ENCODE peak calls at places on chromosomes 7 and 10, in ten cellular contexts. One of them, this sample, is unnamed.

GRCh38 chr10:118017071-118017740 is 29.5 kb downstream of the RAB11FIP2 start:
- DNase-seq in uterus: no peak
- DNase-seq in A549: no peak
- DNase-seq in body of pancreas: no peak
- DNase-seq in esophagus muscularis mucosa: no peak
- DNase-seq in suprapubic skin: no peak
- DNase-seq in H1: no peak
- DNase-seq in heart left ventricle: no peak
- DNase-seq in ovary: no peak
- DNase-seq in prostate gland: no peak
- DNase-seq in this sample: no peak

GRCh38 chr10:71761541-71762113 is 11.7 kb downstream of the VSIR start:
- DNase-seq in H1: no peak
- DNase-seq in esophagus muscularis mucosa: no peak
- DNase-seq in suprapubic skin: no peak
- DNase-seq in body of pancreas: no peak
- DNase-seq in ovary: no peak
- DNase-seq in heart left ventricle: peak
- DNase-seq in A549: no peak
- DNase-seq in prostate gland: no peak
- DNase-seq in uterus: no peak
- DNase-seq in this sample: no peak

GRCh38 chr10:3978762-3979161 is 193.8 kb upstream of the KLF6 start:
- DNase-seq in esophagus muscularis mucosa: peak
- DNase-seq in uterus: no peak
- DNase-seq in suprapubic skin: no peak
- DNase-seq in heart left ventricle: no peak
- DNase-seq in prostate gland: no peak
- DNase-seq in H1: no peak
- DNase-seq in body of pancreas: no peak
- DNase-seq in ovary: no peak
- DNase-seq in A549: no peak
- DNase-seq in this sample: no peak

GRCh38 chr10:96891840-96892239 is 59.7 kb downstream of the LCOR start:
- DNase-seq in A549: no peak
- DNase-seq in suprapubic skin: no peak
- DNase-seq in prostate gland: no peak
- DNase-seq in H1: no peak
- DNase-seq in ovary: no peak
- DNase-seq in uterus: no peak
- DNase-seq in esophagus muscularis mucosa: no peak
- DNase-seq in heart left ventricle: no peak
- DNase-seq in body of pancreas: no peak
- DNase-seq in this sample: no peak

GRCh38 chr7:111931016-111931517 is 275.1 kb downstream of the DOCK4 start:
- DNase-seq in uterus: no peak
- DNase-seq in ovary: no peak
- DNase-seq in suprapubic skin: no peak
- DNase-seq in esophagus muscularis mucosa: no peak
- DNase-seq in prostate gland: no peak
- DNase-seq in heart left ventricle: no peak
- DNase-seq in H1: no peak
- DNase-seq in body of pancreas: no peak
- DNase-seq in A549: no peak
- DNase-seq in this sample: no peak

GRCh38 chr10:63675171-63675570 is 154.0 kb downstream of the REEP3 start:
- DNase-seq in ovary: no peak
- DNase-seq in prostate gland: no peak
- DNase-seq in A549: no peak
- DNase-seq in esophagus muscularis mucosa: no peak
- DNase-seq in uterus: no peak
- DNase-seq in H1: no peak
- DNase-seq in heart left ventricle: no peak
- DNase-seq in body of pancreas: no peak
- DNase-seq in suprapubic skin: no peak
- DNase-seq in this sample: peak

GRCh38 chr10:100286051-100287033 is at the start of gene BLOC1S2:
- DNase-seq in ovary: peak
- DNase-seq in H1: peak
- DNase-seq in body of pancreas: peak
- DNase-seq in esophagus muscularis mucosa: peak
- DNase-seq in prostate gland: peak
- DNase-seq in uterus: peak
- DNase-seq in heart left ventricle: peak
- DNase-seq in suprapubic skin: peak
- DNase-seq in A549: peak
- DNase-seq in this sample: peak

GRCh38 chr7:128909605-128910568 is 622 bp downstream of the KCP start:
- DNase-seq in A549: no peak
- DNase-seq in prostate gland: no peak
- DNase-seq in ovary: no peak
- DNase-seq in uterus: no peak
- DNase-seq in esophagus muscularis mucosa: no peak
- DNase-seq in heart left ventricle: no peak
- DNase-seq in H1: no peak
- DNase-seq in suprapubic skin: peak
- DNase-seq in body of pancreas: no peak
- DNase-seq in this sample: peak

GRCh38 chr10:14413583-14413982 is 82.9 kb upstream of the FRMD4A start:
- DNase-seq in H1: no peak
- DNase-seq in esophagus muscularis mucosa: no peak
- DNase-seq in suprapubic skin: no peak
- DNase-seq in prostate gland: no peak
- DNase-seq in ovary: no peak
- DNase-seq in uterus: no peak
- DNase-seq in heart left ventricle: no peak
- DNase-seq in body of pancreas: peak
- DNase-seq in A549: no peak
- DNase-seq in this sample: no peak

GRCh38 chr10:14414901-14415300 is 84.2 kb upstream of the FRMD4A start:
- DNase-seq in prostate gland: no peak
- DNase-seq in H1: no peak
- DNase-seq in A549: no peak
- DNase-seq in suprapubic skin: no peak
- DNase-seq in esophagus muscularis mucosa: no peak
- DNase-seq in heart left ventricle: no peak
- DNase-seq in uterus: no peak
- DNase-seq in ovary: no peak
- DNase-seq in body of pancreas: no peak
- DNase-seq in this sample: no peak

GRCh38 chr10:14412624-14413023 is 81.9 kb upstream of the FRMD4A start:
- DNase-seq in uterus: no peak
- DNase-seq in A549: no peak
- DNase-seq in ovary: no peak
- DNase-seq in suprapubic skin: no peak
- DNase-seq in H1: no peak
- DNase-seq in body of pancreas: no peak
- DNase-seq in prostate gland: no peak
- DNase-seq in heart left ventricle: no peak
- DNase-seq in esophagus muscularis mucosa: no peak
- DNase-seq in this sample: no peak

GRCh38 chr10:14415676-14416307 is 85.1 kb upstream of the FRMD4A start:
- DNase-seq in A549: no peak
- DNase-seq in body of pancreas: no peak
- DNase-seq in prostate gland: no peak
- DNase-seq in esophagus muscularis mucosa: no peak
- DNase-seq in uterus: no peak
- DNase-seq in heart left ventricle: no peak
- DNase-seq in ovary: no peak
- DNase-seq in suprapubic skin: no peak
- DNase-seq in H1: no peak
- DNase-seq in this sample: no peak

DNA sequence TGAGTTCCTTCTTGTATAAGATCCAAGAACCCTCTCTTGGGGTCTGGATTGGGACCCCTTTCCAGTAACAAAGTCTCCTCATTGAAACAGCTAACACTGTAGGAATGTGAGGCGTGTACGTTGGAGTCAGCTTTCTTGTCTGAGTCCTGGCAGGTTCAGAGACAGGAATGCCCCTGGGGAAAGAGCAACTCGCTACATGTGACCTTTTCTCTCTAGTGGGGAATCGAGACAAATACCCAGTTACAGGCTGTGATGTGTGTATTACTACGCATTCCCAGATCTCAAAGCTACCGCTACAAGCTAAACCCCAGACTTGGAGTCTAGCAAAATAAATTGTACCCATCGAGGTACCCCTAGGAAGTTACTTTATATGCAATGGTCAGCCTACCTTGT is 85.6 kb upstream of the FRMD4A start:
- DNase-seq in esophagus muscularis mucosa: no peak
- DNase-seq in ovary: no peak
- DNase-seq in uterus: no peak
- DNase-seq in H1: no peak
- DNase-seq in body of pancreas: no peak
- DNase-seq in heart left ventricle: no peak
- DNase-seq in suprapubic skin: no peak
- DNase-seq in A549: no peak
- DNase-seq in prostate gland: no peak
- DNase-seq in this sample: no peak
- H3K27ac ChIP-seq in esophagus muscularis mucosa: no peak
- H3K27ac ChIP-seq in ovary: no peak
- H3K27ac ChIP-seq in uterus: no peak
- H3K27ac ChIP-seq in H1: no peak
- H3K27ac ChIP-seq in body of pancreas: no peak
- H3K27ac ChIP-seq in heart left ventricle: no peak
- H3K27ac ChIP-seq in suprapubic skin: no peak
- H3K27ac ChIP-seq in A549: no peak
- H3K27ac ChIP-seq in prostate gland: no peak
- H3K27ac ChIP-seq in this sample: no peak

DNA sequence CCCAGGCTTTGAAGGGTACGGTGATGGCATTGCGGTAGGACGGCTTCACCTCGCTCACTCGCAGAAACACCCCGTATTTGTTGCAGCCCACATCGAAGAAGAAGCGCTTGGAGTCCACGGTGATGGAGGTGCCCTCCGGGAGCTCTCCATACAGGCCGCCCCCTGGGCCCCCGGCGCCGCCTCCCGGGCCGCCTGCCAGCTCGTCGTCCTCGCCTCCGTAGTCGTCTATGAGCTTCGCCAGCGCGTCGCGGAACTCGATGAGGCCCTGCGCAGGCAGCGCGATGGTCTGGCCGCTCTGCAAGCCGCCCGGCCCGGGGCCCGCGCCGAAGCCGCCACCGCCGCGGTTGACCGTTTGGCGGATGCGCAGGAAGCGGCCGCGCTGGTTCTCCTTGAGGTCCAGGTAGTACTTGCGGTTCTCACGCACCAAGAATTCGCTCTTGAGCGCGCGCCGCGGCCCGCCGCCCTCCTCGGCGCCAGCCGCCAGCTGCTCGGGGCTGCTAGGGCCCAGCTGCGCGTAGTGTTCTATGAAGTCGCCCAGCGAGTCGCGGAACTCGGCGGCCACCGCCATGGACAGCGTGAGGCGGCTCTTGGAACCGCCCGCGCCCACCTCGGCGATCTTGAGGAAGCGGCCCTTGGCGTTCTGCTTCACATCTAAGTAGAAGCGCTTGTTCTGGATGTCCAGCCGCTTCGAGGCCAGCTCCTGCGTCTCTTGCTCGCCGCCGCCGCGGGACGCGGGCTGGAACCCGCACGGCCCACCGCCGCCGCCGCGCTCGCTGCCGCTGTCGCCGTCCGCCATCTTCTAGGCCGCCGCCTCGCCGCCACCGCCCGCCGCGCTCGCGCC is 557 bp downstream of the PURB start:
- DNase-seq in body of pancreas: peak
- DNase-seq in A549: no peak
- DNase-seq in prostate gland: peak
- DNase-seq in uterus: peak
- DNase-seq in esophagus muscularis mucosa: no peak
- DNase-seq in suprapubic skin: peak
- DNase-seq in H1: no peak
- DNase-seq in heart left ventricle: peak
- DNase-seq in ovary: peak
- DNase-seq in this sample: peak
- TF ChIP-seq POLR2A in body of pancreas: peak
- TF ChIP-seq POLR2A in A549: no peak
- TF ChIP-seq POLR2A in prostate gland: peak
- TF ChIP-seq POLR2A in uterus: no peak
- TF ChIP-seq POLR2A in esophagus muscularis mucosa: no peak
- TF ChIP-seq POLR2A in suprapubic skin: no peak
- TF ChIP-seq POLR2A in H1: no peak
- TF ChIP-seq POLR2A in heart left ventricle: no peak
- TF ChIP-seq POLR2A in ovary: no peak
- TF ChIP-seq POLR2A in this sample: peak

GRCh38 chr7:51256916-51257315 is 59.7 kb downstream of the COBL start:
- DNase-seq in H1: no peak
- DNase-seq in prostate gland: no peak
- DNase-seq in esophagus muscularis mucosa: no peak
- DNase-seq in heart left ventricle: no peak
- DNase-seq in ovary: no peak
- DNase-seq in A549: no peak
- DNase-seq in uterus: no peak
- DNase-seq in suprapubic skin: no peak
- DNase-seq in body of pancreas: no peak
- DNase-seq in this sample: no peak

GRCh38 chr7:51256244-51256781 is 60.3 kb downstream of the COBL start:
- DNase-seq in ovary: no peak
- DNase-seq in esophagus muscularis mucosa: no peak
- DNase-seq in uterus: no peak
- DNase-seq in body of pancreas: no peak
- DNase-seq in heart left ventricle: no peak
- DNase-seq in prostate gland: no peak
- DNase-seq in A549: no peak
- DNase-seq in H1: no peak
- DNase-seq in suprapubic skin: no peak
- DNase-seq in this sample: no peak

GRCh38 chr7:51253157-51253556 is 63.5 kb downstream of the COBL start:
- DNase-seq in uterus: no peak
- DNase-seq in ovary: no peak
- DNase-seq in heart left ventricle: no peak
- DNase-seq in body of pancreas: peak
- DNase-seq in suprapubic skin: no peak
- DNase-seq in prostate gland: no peak
- DNase-seq in esophagus muscularis mucosa: no peak
- DNase-seq in A549: no peak
- DNase-seq in H1: no peak
- DNase-seq in this sample: no peak

GRCh38 chr7:51255536-51256243 is 60.9 kb downstream of the COBL start:
- DNase-seq in suprapubic skin: no peak
- DNase-seq in esophagus muscularis mucosa: no peak
- DNase-seq in uterus: no peak
- DNase-seq in body of pancreas: no peak
- DNase-seq in A549: no peak
- DNase-seq in heart left ventricle: no peak
- DNase-seq in ovary: no peak
- DNase-seq in H1: peak
- DNase-seq in prostate gland: no peak
- DNase-seq in this sample: no peak

DNA sequence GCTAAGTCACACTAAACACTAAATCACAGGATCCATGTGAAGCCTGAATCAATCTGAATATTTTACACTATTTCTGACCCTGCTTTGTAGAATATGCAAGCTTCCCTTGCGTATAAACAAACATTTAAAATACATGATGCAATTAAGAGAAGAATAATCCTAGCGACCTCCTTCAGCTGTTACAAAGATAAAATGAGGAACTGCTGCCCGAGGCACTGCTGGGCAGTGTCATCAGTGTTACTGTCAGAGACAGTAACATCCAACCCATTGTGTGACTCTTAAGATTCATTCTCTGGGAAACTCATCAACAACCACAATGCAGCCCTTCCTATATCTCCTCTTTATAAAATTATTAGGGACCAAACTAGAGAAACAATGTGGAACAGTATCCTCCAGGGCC is 61.6 kb downstream of the COBL start:
- DNase-seq in suprapubic skin: no peak
- DNase-seq in H1: no peak
- DNase-seq in esophagus muscularis mucosa: no peak
- DNase-seq in ovary: no peak
- DNase-seq in body of pancreas: no peak
- DNase-seq in heart left ventricle: no peak
- DNase-seq in A549: no peak
- DNase-seq in uterus: no peak
- DNase-seq in prostate gland: no peak
- DNase-seq in this sample: no peak
- H3K27ac ChIP-seq in suprapubic skin: no peak
- H3K27ac ChIP-seq in H1: no peak
- H3K27ac ChIP-seq in esophagus muscularis mucosa: peak
- H3K27ac ChIP-seq in ovary: no peak
- H3K27ac ChIP-seq in body of pancreas: no peak
- H3K27ac ChIP-seq in heart left ventricle: no peak
- H3K27ac ChIP-seq in A549: no peak
- H3K27ac ChIP-seq in uterus: no peak
- H3K27ac ChIP-seq in prostate gland: no peak
- H3K27ac ChIP-seq in this sample: no peak

GRCh38 chr7:106290319-106290718 is 5.5 kb upstream of the NAMPT start:
- DNase-seq in ovary: no peak
- DNase-seq in body of pancreas: no peak
- DNase-seq in H1: no peak
- DNase-seq in esophagus muscularis mucosa: no peak
- DNase-seq in suprapubic skin: no peak
- DNase-seq in prostate gland: no peak
- DNase-seq in A549: no peak
- DNase-seq in heart left ventricle: no peak
- DNase-seq in uterus: no peak
- DNase-seq in this sample: no peak
- TF ChIP-seq POLR2A in ovary: no peak
- TF ChIP-seq POLR2A in body of pancreas: no peak
- TF ChIP-seq POLR2A in H1: no peak
- TF ChIP-seq POLR2A in esophagus muscularis mucosa: no peak
- TF ChIP-seq POLR2A in suprapubic skin: no peak
- TF ChIP-seq POLR2A in prostate gland: no peak
- TF ChIP-seq POLR2A in A549: no peak
- TF ChIP-seq POLR2A in heart left ventricle: no peak
- TF ChIP-seq POLR2A in uterus: no peak
- TF ChIP-seq POLR2A in this sample: no peak

This sample was measured in thyroid gland.